ENCODE peak calls at places on chromosomes 4 and X, in four cellular contexts. T is H7; W is naive thymus-derived CD4-positive, alpha-beta T cell; Q is natural killer cell treated with Interleukin-12 subunit alpha and Interleukin-12 subunit beta and Interleukin-15 and Interleukin-18, amount 100 ng/mL, for 72 hours. S is an unnamed sample.

GRCh38 chrX:129980540-129981206 is 1.8 kb upstream of the BCORL1 start:
- DNase-seq in Q (no peak), W (no peak), T (peak; percentile 95), S (no peak)

GRCh38 chrX:137574784-137575298 is 8.9 kb downstream of the ZIC3 start:
- DNase-seq in T (peak; percentile 68), Q (no peak), W (no peak), S (no peak)

GRCh38 chr4:129598582-129598981 is 502.6 kb downstream of the C4orf33 start:
- DNase-seq in W (no peak), Q (no peak), T (no peak), S (no peak)

GRCh38 chr4:99436976-99437655 is 2.0 kb upstream of the ADH7 start:
- DNase-seq in Q (no peak), T (no peak), W (no peak), S (no peak)

GRCh38 chr4:104967034-104967401 is 179.7 kb upstream of the TET2 start:
- DNase-seq in W (no peak), Q (no peak), T (no peak), S (no peak)

GRCh38 chr4:37967749-37968148 is 7.6 kb downstream of the PTTG2 start:
- DNase-seq in W (no peak), T (no peak), Q (no peak), S (peak; percentile 1)

GRCh38 chrX:30570505-30570904 is 7.1 kb downstream of the TASL start:
- DNase-seq in T (no peak), W (no peak), Q (no peak), S (peak; percentile 2)

GRCh38 chrX:102976793-102977495 is 39.9 kb downstream of the RAB40AL start:
- DNase-seq in Q (no peak), T (no peak), W (no peak), S (peak; percentile 69)

GRCh38 chrX:123873956-123874355 is 14.1 kb downstream of the XIAP start:
- DNase-seq in Q (no peak), W (no peak), T (no peak), S (no peak)

GRCh38 chr4:153546273-153546672 is 80.1 kb downstream of the TMEM131L start:
- DNase-seq in T (no peak), W (no peak), Q (no peak), S (no peak)

GRCh38 chr4:20456416-20456815 is 204.7 kb downstream of the SLIT2 start:
- DNase-seq in W (no peak), Q (no peak), T (no peak), S (peak; percentile 20)

GRCh38 chrX:119429471-119429870 is 30.3 kb downstream of the SLC25A43 start:
- DNase-seq in T (no peak), W (no peak), Q (no peak), S (peak; percentile 4)

GRCh38 chrX:98207947-98208346 is 1324.2 kb downstream of the RPA4 start:
- DNase-seq in T (no peak), W (no peak), Q (no peak), S (no peak)

GRCh38 chr4:177246636-177247584 is 62.8 kb upstream of the NEIL3 start:
- DNase-seq in T (no peak), W (no peak), Q (no peak), S (peak; percentile 50)

GRCh38 chrX:38484607-38485498 is 76.5 kb upstream of the TSPAN7 start:
- DNase-seq in W (no peak), Q (no peak), T (no peak), S (no peak)

GRCh38 chr4:3856604-3857204 is 90.5 kb downstream of the ADRA2C start:
- DNase-seq in Q (no peak), T (no peak), W (no peak), S (no peak)

S was measured in HCEC 1CT.